ENCODE peak calls at places on chromosomes 1 and 21, in six cellular contexts. One of them, this sample, is unnamed.

GRCh38 chr1:44707959-44708831 is 22.8 kb downstream of the RNU5D-1 start:
- DNase-seq in iPS-NIHi11: peak
- DNase-seq in T-helper 2 cell treated with Interferon-gamma antibody and Interleukin-4, amounts not matched to agents 5 μg/mL and 100 μg/mL, for 36 hours: peak
- DNase-seq in fibroblast of the aortic adventitia: peak
- DNase-seq in activated T-cell treated with anti-CD3 and anti-CD28 coated beads for 1 hour: no peak
- DNase-seq in caudate nucleus: no peak
- DNase-seq in this sample: no peak

GRCh38 chr1:52032785-52033131 is 852 bp downstream of the KTI12 start:
- DNase-seq in iPS-NIHi11: peak
- DNase-seq in T-helper 2 cell treated with Interferon-gamma antibody and Interleukin-4, amounts not matched to agents 5 μg/mL and 100 μg/mL, for 36 hours: peak
- DNase-seq in fibroblast of the aortic adventitia: peak
- DNase-seq in activated T-cell treated with anti-CD3 and anti-CD28 coated beads for 1 hour: no peak
- DNase-seq in caudate nucleus: no peak
- DNase-seq in this sample: no peak

GRCh38 chr21:34795152-34796141 is 126.7 kb downstream of the CLIC6 start:
- DNase-seq in iPS-NIHi11: no peak
- DNase-seq in T-helper 2 cell treated with Interferon-gamma antibody and Interleukin-4, amounts not matched to agents 5 μg/mL and 100 μg/mL, for 36 hours: no peak
- DNase-seq in fibroblast of the aortic adventitia: peak
- DNase-seq in activated T-cell treated with anti-CD3 and anti-CD28 coated beads for 1 hour: no peak
- DNase-seq in caudate nucleus: no peak
- DNase-seq in this sample: no peak

GRCh38 chr1:230910755-230911117 is 42.4 kb upstream of the C1orf198 start:
- DNase-seq in iPS-NIHi11: no peak
- DNase-seq in T-helper 2 cell treated with Interferon-gamma antibody and Interleukin-4, amounts not matched to agents 5 μg/mL and 100 μg/mL, for 36 hours: no peak
- DNase-seq in fibroblast of the aortic adventitia: peak
- DNase-seq in activated T-cell treated with anti-CD3 and anti-CD28 coated beads for 1 hour: no peak
- DNase-seq in caudate nucleus: no peak
- DNase-seq in this sample: no peak

GRCh38 chr1:234707641-234708040 is 97.7 kb upstream of the IRF2BP2 start:
- DNase-seq in iPS-NIHi11: no peak
- DNase-seq in T-helper 2 cell treated with Interferon-gamma antibody and Interleukin-4, amounts not matched to agents 5 μg/mL and 100 μg/mL, for 36 hours: no peak
- DNase-seq in fibroblast of the aortic adventitia: peak
- DNase-seq in activated T-cell treated with anti-CD3 and anti-CD28 coated beads for 1 hour: no peak
- DNase-seq in caudate nucleus: no peak
- DNase-seq in this sample: no peak

GRCh38 chr1:53552146-53552940 is 93.1 kb downstream of the DMRTB1 start:
- DNase-seq in iPS-NIHi11: peak
- DNase-seq in T-helper 2 cell treated with Interferon-gamma antibody and Interleukin-4, amounts not matched to agents 5 μg/mL and 100 μg/mL, for 36 hours: no peak
- DNase-seq in fibroblast of the aortic adventitia: no peak
- DNase-seq in activated T-cell treated with anti-CD3 and anti-CD28 coated beads for 1 hour: no peak
- DNase-seq in caudate nucleus: no peak
- DNase-seq in this sample: no peak

GRCh38 chr1:100530901-100531487 is 6.9 kb upstream of the GPR88 start:
- DNase-seq in iPS-NIHi11: no peak
- DNase-seq in T-helper 2 cell treated with Interferon-gamma antibody and Interleukin-4, amounts not matched to agents 5 μg/mL and 100 μg/mL, for 36 hours: no peak
- DNase-seq in fibroblast of the aortic adventitia: peak
- DNase-seq in activated T-cell treated with anti-CD3 and anti-CD28 coated beads for 1 hour: no peak
- DNase-seq in caudate nucleus: no peak
- DNase-seq in this sample: no peak

GRCh38 chr1:24173638-24174325 is 13.3 kb downstream of the IFNLR1 start:
- DNase-seq in iPS-NIHi11: no peak
- DNase-seq in T-helper 2 cell treated with Interferon-gamma antibody and Interleukin-4, amounts not matched to agents 5 μg/mL and 100 μg/mL, for 36 hours: no peak
- DNase-seq in fibroblast of the aortic adventitia: no peak
- DNase-seq in activated T-cell treated with anti-CD3 and anti-CD28 coated beads for 1 hour: no peak
- DNase-seq in caudate nucleus: no peak
- DNase-seq in this sample: no peak

GRCh38 chr1:204409111-204409510 is 2.5 kb downstream of the PPP1R15B start:
- DNase-seq in iPS-NIHi11: no peak
- DNase-seq in T-helper 2 cell treated with Interferon-gamma antibody and Interleukin-4, amounts not matched to agents 5 μg/mL and 100 μg/mL, for 36 hours: no peak
- DNase-seq in fibroblast of the aortic adventitia: peak
- DNase-seq in activated T-cell treated with anti-CD3 and anti-CD28 coated beads for 1 hour: no peak
- DNase-seq in caudate nucleus: no peak
- DNase-seq in this sample: no peak

GRCh38 chr21:33078907-33079582 is 9.1 kb downstream of the OLIG1 start:
- DNase-seq in iPS-NIHi11: no peak
- DNase-seq in T-helper 2 cell treated with Interferon-gamma antibody and Interleukin-4, amounts not matched to agents 5 μg/mL and 100 μg/mL, for 36 hours: peak
- DNase-seq in fibroblast of the aortic adventitia: peak
- DNase-seq in activated T-cell treated with anti-CD3 and anti-CD28 coated beads for 1 hour: no peak
- DNase-seq in caudate nucleus: peak
- DNase-seq in this sample: peak

GRCh38 chr1:167128261-167129227 is 34.7 kb downstream of the STYXL2 start:
- DNase-seq in iPS-NIHi11: no peak
- DNase-seq in T-helper 2 cell treated with Interferon-gamma antibody and Interleukin-4, amounts not matched to agents 5 μg/mL and 100 μg/mL, for 36 hours: no peak
- DNase-seq in fibroblast of the aortic adventitia: no peak
- DNase-seq in activated T-cell treated with anti-CD3 and anti-CD28 coated beads for 1 hour: no peak
- DNase-seq in caudate nucleus: no peak
- DNase-seq in this sample: no peak

GRCh38 chr1:206831605-206832004 is 33.8 kb upstream of the IL20 start:
- DNase-seq in iPS-NIHi11: no peak
- DNase-seq in T-helper 2 cell treated with Interferon-gamma antibody and Interleukin-4, amounts not matched to agents 5 μg/mL and 100 μg/mL, for 36 hours: no peak
- DNase-seq in fibroblast of the aortic adventitia: no peak
- DNase-seq in activated T-cell treated with anti-CD3 and anti-CD28 coated beads for 1 hour: no peak
- DNase-seq in caudate nucleus: no peak
- DNase-seq in this sample: no peak

GRCh38 chr21:15140321-15141019 is 75.7 kb upstream of the NRIP1 start:
- DNase-seq in iPS-NIHi11: peak
- DNase-seq in T-helper 2 cell treated with Interferon-gamma antibody and Interleukin-4, amounts not matched to agents 5 μg/mL and 100 μg/mL, for 36 hours: no peak
- DNase-seq in fibroblast of the aortic adventitia: no peak
- DNase-seq in activated T-cell treated with anti-CD3 and anti-CD28 coated beads for 1 hour: no peak
- DNase-seq in caudate nucleus: no peak
- DNase-seq in this sample: no peak

GRCh38 chr1:43275826-43276620 is 6.2 kb downstream of the TMEM125 start:
- DNase-seq in iPS-NIHi11: no peak
- DNase-seq in T-helper 2 cell treated with Interferon-gamma antibody and Interleukin-4, amounts not matched to agents 5 μg/mL and 100 μg/mL, for 36 hours: no peak
- DNase-seq in fibroblast of the aortic adventitia: no peak
- DNase-seq in activated T-cell treated with anti-CD3 and anti-CD28 coated beads for 1 hour: no peak
- DNase-seq in caudate nucleus: no peak
- DNase-seq in this sample: no peak

GRCh38 chr1:16046865-16047264 is 3.3 kb downstream of the CLCNKB start:
- DNase-seq in iPS-NIHi11: no peak
- DNase-seq in T-helper 2 cell treated with Interferon-gamma antibody and Interleukin-4, amounts not matched to agents 5 μg/mL and 100 μg/mL, for 36 hours: no peak
- DNase-seq in fibroblast of the aortic adventitia: peak
- DNase-seq in activated T-cell treated with anti-CD3 and anti-CD28 coated beads for 1 hour: no peak
- DNase-seq in caudate nucleus: no peak
- DNase-seq in this sample: no peak

GRCh38 chr1:170075186-170075585 is 691 bp upstream of the KIFAP3 start:
- DNase-seq in iPS-NIHi11: no peak
- DNase-seq in T-helper 2 cell treated with Interferon-gamma antibody and Interleukin-4, amounts not matched to agents 5 μg/mL and 100 μg/mL, for 36 hours: no peak
- DNase-seq in fibroblast of the aortic adventitia: no peak
- DNase-seq in activated T-cell treated with anti-CD3 and anti-CD28 coated beads for 1 hour: no peak
- DNase-seq in caudate nucleus: no peak
- DNase-seq in this sample: no peak

GRCh38 chr1:175072131-175072941 is 4.7 kb downstream of the TNN start:
- DNase-seq in iPS-NIHi11: peak
- DNase-seq in T-helper 2 cell treated with Interferon-gamma antibody and Interleukin-4, amounts not matched to agents 5 μg/mL and 100 μg/mL, for 36 hours: peak
- DNase-seq in fibroblast of the aortic adventitia: peak
- DNase-seq in activated T-cell treated with anti-CD3 and anti-CD28 coated beads for 1 hour: no peak
- DNase-seq in caudate nucleus: no peak
- DNase-seq in this sample: no peak

GRCh38 chr21:15363921-15364320 is 299.1 kb upstream of the NRIP1 start:
- DNase-seq in iPS-NIHi11: no peak
- DNase-seq in T-helper 2 cell treated with Interferon-gamma antibody and Interleukin-4, amounts not matched to agents 5 μg/mL and 100 μg/mL, for 36 hours: no peak
- DNase-seq in fibroblast of the aortic adventitia: peak
- DNase-seq in activated T-cell treated with anti-CD3 and anti-CD28 coated beads for 1 hour: no peak
- DNase-seq in caudate nucleus: no peak
- DNase-seq in this sample: no peak

GRCh38 chr1:24621121-24621520 is 22.0 kb upstream of the SRRM1 start:
- DNase-seq in iPS-NIHi11: no peak
- DNase-seq in T-helper 2 cell treated with Interferon-gamma antibody and Interleukin-4, amounts not matched to agents 5 μg/mL and 100 μg/mL, for 36 hours: no peak
- DNase-seq in fibroblast of the aortic adventitia: no peak
- DNase-seq in activated T-cell treated with anti-CD3 and anti-CD28 coated beads for 1 hour: no peak
- DNase-seq in caudate nucleus: no peak
- DNase-seq in this sample: no peak

GRCh38 chr1:60759257-60759656 is 323.1 kb upstream of the NFIA start:
- DNase-seq in iPS-NIHi11: no peak
- DNase-seq in T-helper 2 cell treated with Interferon-gamma antibody and Interleukin-4, amounts not matched to agents 5 μg/mL and 100 μg/mL, for 36 hours: no peak
- DNase-seq in fibroblast of the aortic adventitia: no peak
- DNase-seq in activated T-cell treated with anti-CD3 and anti-CD28 coated beads for 1 hour: no peak
- DNase-seq in caudate nucleus: no peak
- DNase-seq in this sample: no peak

GRCh38 chr21:31531967-31532366 is 127.5 kb upstream of the SOD1 start:
- DNase-seq in iPS-NIHi11: no peak
- DNase-seq in T-helper 2 cell treated with Interferon-gamma antibody and Interleukin-4, amounts not matched to agents 5 μg/mL and 100 μg/mL, for 36 hours: no peak
- DNase-seq in fibroblast of the aortic adventitia: no peak
- DNase-seq in activated T-cell treated with anti-CD3 and anti-CD28 coated beads for 1 hour: no peak
- DNase-seq in caudate nucleus: no peak
- DNase-seq in this sample: no peak

GRCh38 chr1:78377356-78377928 is 113.3 kb upstream of the PTGFR start:
- DNase-seq in iPS-NIHi11: no peak
- DNase-seq in T-helper 2 cell treated with Interferon-gamma antibody and Interleukin-4, amounts not matched to agents 5 μg/mL and 100 μg/mL, for 36 hours: no peak
- DNase-seq in fibroblast of the aortic adventitia: no peak
- DNase-seq in activated T-cell treated with anti-CD3 and anti-CD28 coated beads for 1 hour: no peak
- DNase-seq in caudate nucleus: no peak
- DNase-seq in this sample: no peak

GRCh38 chr1:21859669-21860179 is 47.7 kb downstream of the LDLRAD2 start:
- DNase-seq in iPS-NIHi11: no peak
- DNase-seq in T-helper 2 cell treated with Interferon-gamma antibody and Interleukin-4, amounts not matched to agents 5 μg/mL and 100 μg/mL, for 36 hours: no peak
- DNase-seq in fibroblast of the aortic adventitia: no peak
- DNase-seq in activated T-cell treated with anti-CD3 and anti-CD28 coated beads for 1 hour: no peak
- DNase-seq in caudate nucleus: no peak
- DNase-seq in this sample: no peak

GRCh38 chr1:228737613-228738012 is 2.3 kb downstream of the RHOU start:
- DNase-seq in iPS-NIHi11: no peak
- DNase-seq in T-helper 2 cell treated with Interferon-gamma antibody and Interleukin-4, amounts not matched to agents 5 μg/mL and 100 μg/mL, for 36 hours: no peak
- DNase-seq in fibroblast of the aortic adventitia: no peak
- DNase-seq in activated T-cell treated with anti-CD3 and anti-CD28 coated beads for 1 hour: no peak
- DNase-seq in caudate nucleus: no peak
- DNase-seq in this sample: no peak

GRCh38 chr1:78996791-78997190 is 9.7 kb downstream of the ADGRL4 start:
- DNase-seq in iPS-NIHi11: no peak
- DNase-seq in T-helper 2 cell treated with Interferon-gamma antibody and Interleukin-4, amounts not matched to agents 5 μg/mL and 100 μg/mL, for 36 hours: no peak
- DNase-seq in fibroblast of the aortic adventitia: no peak
- DNase-seq in activated T-cell treated with anti-CD3 and anti-CD28 coated beads for 1 hour: no peak
- DNase-seq in caudate nucleus: no peak
- DNase-seq in this sample: no peak

GRCh38 chr1:52059326-52059725 is 3.2 kb downstream of the BTF3L4 start:
- DNase-seq in iPS-NIHi11: no peak
- DNase-seq in T-helper 2 cell treated with Interferon-gamma antibody and Interleukin-4, amounts not matched to agents 5 μg/mL and 100 μg/mL, for 36 hours: no peak
- DNase-seq in fibroblast of the aortic adventitia: peak
- DNase-seq in activated T-cell treated with anti-CD3 and anti-CD28 coated beads for 1 hour: no peak
- DNase-seq in caudate nucleus: no peak
- DNase-seq in this sample: no peak

GRCh38 chr1:39436842-39437241 is 54.6 kb upstream of the BMP8A start:
- DNase-seq in iPS-NIHi11: no peak
- DNase-seq in T-helper 2 cell treated with Interferon-gamma antibody and Interleukin-4, amounts not matched to agents 5 μg/mL and 100 μg/mL, for 36 hours: no peak
- DNase-seq in fibroblast of the aortic adventitia: no peak
- DNase-seq in activated T-cell treated with anti-CD3 and anti-CD28 coated beads for 1 hour: no peak
- DNase-seq in caudate nucleus: no peak
- DNase-seq in this sample: no peak

GRCh38 chr1:20507248-20507563 is 745 bp downstream of the MUL1 start:
- DNase-seq in iPS-NIHi11: no peak
- DNase-seq in T-helper 2 cell treated with Interferon-gamma antibody and Interleukin-4, amounts not matched to agents 5 μg/mL and 100 μg/mL, for 36 hours: no peak
- DNase-seq in fibroblast of the aortic adventitia: no peak
- DNase-seq in activated T-cell treated with anti-CD3 and anti-CD28 coated beads for 1 hour: no peak
- DNase-seq in caudate nucleus: no peak
- DNase-seq in this sample: no peak

GRCh38 chr1:11052839-11053757 is 6.1 kb upstream of the MASP2 start:
- DNase-seq in iPS-NIHi11: no peak
- DNase-seq in T-helper 2 cell treated with Interferon-gamma antibody and Interleukin-4, amounts not matched to agents 5 μg/mL and 100 μg/mL, for 36 hours: no peak
- DNase-seq in fibroblast of the aortic adventitia: no peak
- DNase-seq in activated T-cell treated with anti-CD3 and anti-CD28 coated beads for 1 hour: no peak
- DNase-seq in caudate nucleus: no peak
- DNase-seq in this sample: no peak

GRCh38 chr1:185668013-185668412 is 66.2 kb upstream of the HMCN1 start:
- DNase-seq in iPS-NIHi11: no peak
- DNase-seq in T-helper 2 cell treated with Interferon-gamma antibody and Interleukin-4, amounts not matched to agents 5 μg/mL and 100 μg/mL, for 36 hours: no peak
- DNase-seq in fibroblast of the aortic adventitia: no peak
- DNase-seq in activated T-cell treated with anti-CD3 and anti-CD28 coated beads for 1 hour: no peak
- DNase-seq in caudate nucleus: no peak
- DNase-seq in this sample: no peak

GRCh38 chr1:5005171-5005570 is 350.8 kb downstream of the AJAP1 start:
- DNase-seq in iPS-NIHi11: no peak
- DNase-seq in T-helper 2 cell treated with Interferon-gamma antibody and Interleukin-4, amounts not matched to agents 5 μg/mL and 100 μg/mL, for 36 hours: no peak
- DNase-seq in fibroblast of the aortic adventitia: no peak
- DNase-seq in activated T-cell treated with anti-CD3 and anti-CD28 coated beads for 1 hour: no peak
- DNase-seq in caudate nucleus: no peak
- DNase-seq in this sample: no peak

GRCh38 chr1:244653439-244654283 is 735 bp downstream of the DESI2 start:
- DNase-seq in iPS-NIHi11: no peak
- DNase-seq in T-helper 2 cell treated with Interferon-gamma antibody and Interleukin-4, amounts not matched to agents 5 μg/mL and 100 μg/mL, for 36 hours: no peak
- DNase-seq in fibroblast of the aortic adventitia: peak
- DNase-seq in activated T-cell treated with anti-CD3 and anti-CD28 coated beads for 1 hour: no peak
- DNase-seq in caudate nucleus: no peak
- DNase-seq in this sample: no peak

GRCh38 chr1:11564237-11564636 is 85.3 kb downstream of the DISP3 start:
- DNase-seq in iPS-NIHi11: no peak
- DNase-seq in T-helper 2 cell treated with Interferon-gamma antibody and Interleukin-4, amounts not matched to agents 5 μg/mL and 100 μg/mL, for 36 hours: no peak
- DNase-seq in fibroblast of the aortic adventitia: no peak
- DNase-seq in activated T-cell treated with anti-CD3 and anti-CD28 coated beads for 1 hour: no peak
- DNase-seq in caudate nucleus: no peak
- DNase-seq in this sample: no peak

GRCh38 chr1:205547932-205548827 is 43.7 kb downstream of the CDK18 start:
- DNase-seq in iPS-NIHi11: no peak
- DNase-seq in T-helper 2 cell treated with Interferon-gamma antibody and Interleukin-4, amounts not matched to agents 5 μg/mL and 100 μg/mL, for 36 hours: no peak
- DNase-seq in fibroblast of the aortic adventitia: no peak
- DNase-seq in activated T-cell treated with anti-CD3 and anti-CD28 coated beads for 1 hour: no peak
- DNase-seq in caudate nucleus: no peak
- DNase-seq in this sample: no peak

GRCh38 chr1:177210071-177210470 is 39.3 kb downstream of the BRINP2 start:
- DNase-seq in iPS-NIHi11: no peak
- DNase-seq in T-helper 2 cell treated with Interferon-gamma antibody and Interleukin-4, amounts not matched to agents 5 μg/mL and 100 μg/mL, for 36 hours: no peak
- DNase-seq in fibroblast of the aortic adventitia: no peak
- DNase-seq in activated T-cell treated with anti-CD3 and anti-CD28 coated beads for 1 hour: no peak
- DNase-seq in caudate nucleus: no peak
- DNase-seq in this sample: no peak

GRCh38 chr1:226863446-226863845 is 7.0 kb upstream of the PSEN2 start:
- DNase-seq in iPS-NIHi11: peak
- DNase-seq in T-helper 2 cell treated with Interferon-gamma antibody and Interleukin-4, amounts not matched to agents 5 μg/mL and 100 μg/mL, for 36 hours: peak
- DNase-seq in fibroblast of the aortic adventitia: peak
- DNase-seq in activated T-cell treated with anti-CD3 and anti-CD28 coated beads for 1 hour: no peak
- DNase-seq in caudate nucleus: no peak
- DNase-seq in this sample: no peak

GRCh38 chr1:56081151-56081550 is 498.2 kb downstream of the PLPP3 start:
- DNase-seq in iPS-NIHi11: no peak
- DNase-seq in T-helper 2 cell treated with Interferon-gamma antibody and Interleukin-4, amounts not matched to agents 5 μg/mL and 100 μg/mL, for 36 hours: no peak
- DNase-seq in fibroblast of the aortic adventitia: peak
- DNase-seq in activated T-cell treated with anti-CD3 and anti-CD28 coated beads for 1 hour: no peak
- DNase-seq in caudate nucleus: no peak
- DNase-seq in this sample: no peak

GRCh38 chr1:7455796-7456568 is 315.1 kb upstream of the VAMP3 start:
- DNase-seq in iPS-NIHi11: no peak
- DNase-seq in T-helper 2 cell treated with Interferon-gamma antibody and Interleukin-4, amounts not matched to agents 5 μg/mL and 100 μg/mL, for 36 hours: no peak
- DNase-seq in fibroblast of the aortic adventitia: no peak
- DNase-seq in activated T-cell treated with anti-CD3 and anti-CD28 coated beads for 1 hour: no peak
- DNase-seq in caudate nucleus: no peak
- DNase-seq in this sample: no peak

This sample was measured in activated gamma-delta T cell treated with anti-CD3 and anti-CD28 coated beads, Interleukin-2, amount 50 U/mL, for 16 hours.